ENCODE peak calls at places on chromosomes 7 and 10, in eight cellular contexts. D, S, C, I, N, B, E and Z are unnamed samples.

GRCh38 chr7:101699884-101700283 is 70.8 kb upstream of the MYL10 start:
- DNase-seq in D (no peak), S (no peak), C (no peak), I (no peak), N (no peak), B (no peak), E (no peak), Z (no peak)

GRCh38 chr10:30048768-30049507 is 10.4 kb downstream of the JCAD start:
- DNase-seq in D (no peak), S (peak), C (no peak), I (no peak), N (no peak), B (no peak), E (no peak), Z (peak)

GRCh38 chr7:55774327-55775050 is 88.1 kb downstream of the SEPTIN14 start:
- DNase-seq in D (no peak), S (peak), C (no peak), I (no peak), N (no peak), B (peak), E (no peak), Z (no peak)

GRCh38 chr10:62113680-62114079 is 155.0 kb downstream of the RTKN2 start:
- DNase-seq in D (no peak), S (no peak), C (no peak), I (no peak), N (no peak), B (no peak), E (no peak), Z (no peak)

GRCh38 chr7:44673324-44673723 is 66.9 kb downstream of the OGDH start:
- DNase-seq in D (no peak), S (no peak), C (no peak), I (no peak), N (no peak), B (no peak), E (no peak), Z (no peak)

GRCh38 chr7:25854608-25855497 is 297.1 kb upstream of the NFE2L3 start:
- DNase-seq in D (peak), S (peak), C (peak), I (no peak), N (no peak), B (peak), E (peak), Z (peak)

GRCh38 chr7:2619120-2619519 is 12.7 kb upstream of the TTYH3 start:
- DNase-seq in D (peak), S (no peak), C (peak), I (no peak), N (no peak), B (no peak), E (no peak), Z (no peak)

GRCh38 chr7:139674752-139675126 is 103.1 kb downstream of the HIPK2 start:
- DNase-seq in D (no peak), S (no peak), C (no peak), I (no peak), N (no peak), B (no peak), E (no peak), Z (no peak)

GRCh38 chr7:5630670-5631069 is 150.8 kb downstream of the RNF216 start:
- DNase-seq in D (no peak), S (no peak), C (peak), I (no peak), N (no peak), B (no peak), E (no peak), Z (no peak)

GRCh38 chr10:101693701-101694055 is 1.3 kb downstream of the FBXW4 start:
- DNase-seq in D (peak), S (peak), C (peak), I (no peak), N (no peak), B (no peak), E (no peak), Z (no peak)

GRCh38 chr10:133394801-133395221 is 854 bp downstream of the MTG1 start:
- DNase-seq in D (no peak), S (no peak), C (no peak), I (no peak), N (no peak), B (no peak), E (no peak), Z (no peak)

GRCh38 chr10:97355571-97355975 is 21.0 kb upstream of the FRAT2 start:
- DNase-seq in D (peak), S (no peak), C (no peak), I (no peak), N (no peak), B (no peak), E (no peak), Z (peak)

GRCh38 chr10:91194497-91195179 is 25.8 kb upstream of the PCGF5 start:
- DNase-seq in D (peak), S (no peak), C (peak), I (no peak), N (no peak), B (no peak), E (no peak), Z (no peak)

GRCh38 chr7:39195967-39196366 is 218.3 kb downstream of the POU6F2 start:
- DNase-seq in D (no peak), S (no peak), C (no peak), I (no peak), N (no peak), B (no peak), E (no peak), Z (no peak)

GRCh38 chr10:110502851-110503301 is 5.2 kb downstream of the DUSP5 start:
- DNase-seq in D (peak), S (no peak), C (peak), I (no peak), N (no peak), B (no peak), E (no peak), Z (no peak)

GRCh38 chr7:155870334-155871180 is 58.3 kb upstream of the SHH start:
- DNase-seq in D (no peak), S (no peak), C (no peak), I (no peak), N (no peak), B (no peak), E (no peak), Z (no peak)

GRCh38 chr10:102159051-102159597 is 6.9 kb downstream of the NOLC1 start:
- DNase-seq in D (peak), S (no peak), C (peak), I (no peak), N (no peak), B (no peak), E (no peak), Z (no peak)

GRCh38 chr10:76874896-76875295 is 762.7 kb downstream of the KCNMA1 start:
- DNase-seq in D (no peak), S (no peak), C (no peak), I (no peak), N (no peak), B (no peak), E (no peak), Z (no peak)

GRCh38 chr7:101814081-101814995 is 3.1 kb upstream of the CUX1 start:
- DNase-seq in D (peak), S (peak), C (peak), I (no peak), N (peak), B (no peak), E (no peak), Z (no peak)

GRCh38 chr7:69534461-69535041 is 63.7 kb upstream of the AUTS2 start:
- DNase-seq in D (no peak), S (no peak), C (no peak), I (no peak), N (no peak), B (no peak), E (no peak), Z (no peak)

GRCh38 chr10:64038097-64038496 is 516.9 kb downstream of the REEP3 start:
- DNase-seq in D (no peak), S (no peak), C (no peak), I (no peak), N (no peak), B (no peak), E (no peak), Z (no peak)

GRCh38 chr7:24916463-24917040 is 63.4 kb downstream of the OSBPL3 start:
- DNase-seq in D (no peak), S (no peak), C (no peak), I (no peak), N (no peak), B (no peak), E (no peak), Z (no peak)

GRCh38 chr10:95693331-95693667 is 428 bp downstream of the TCTN3 start:
- DNase-seq in D (no peak), S (no peak), C (no peak), I (no peak), N (no peak), B (no peak), E (no peak), Z (no peak)

GRCh38 chr7:141649865-141650499 is 52.0 kb downstream of the DENND11 start:
- DNase-seq in D (peak), S (peak), C (peak), I (peak), N (peak), B (peak), E (peak), Z (peak)

GRCh38 chr10:86377797-86378146 is 11.2 kb upstream of the GRID1 start:
- DNase-seq in D (no peak), S (no peak), C (no peak), I (no peak), N (no peak), B (no peak), E (no peak), Z (no peak)

GRCh38 chr10:123429631-123430257 is 236.4 kb upstream of the GPR26 start:
- DNase-seq in D (no peak), S (no peak), C (no peak), I (no peak), N (no peak), B (no peak), E (no peak), Z (no peak)

GRCh38 chr7:111878788-111879187 is 316.5 kb upstream of the IMMP2L start:
- DNase-seq in D (no peak), S (no peak), C (no peak), I (no peak), N (no peak), B (no peak), E (no peak), Z (no peak)

GRCh38 chr7:84786073-84786472 is 400.8 kb downstream of the SEMA3D start:
- DNase-seq in D (no peak), S (no peak), C (no peak), I (no peak), N (no peak), B (no peak), E (no peak), Z (no peak)

GRCh38 chr10:75716506-75716905 is 285.1 kb downstream of the LRMDA start:
- DNase-seq in D (no peak), S (no peak), C (no peak), I (no peak), N (no peak), B (no peak), E (no peak), Z (no peak)